ENCODE peak calls at places on chromosomes 3 and 15, in four cellular contexts. Q, X, M and J are unnamed samples.
A peak's percentile ranks its signal among the peaks of the same experiment; 100 is the strongest.

GRCh38 chr15:74977599-74977998 is 17.8 kb upstream of the SCAMP5 start:
- DNase-seq in Q (peak; percentile 70), X (no peak), M (no peak), J (no peak)

GRCh38 chr3:180183346-180183745 is 146.6 kb upstream of the PEX5L start:
- DNase-seq in Q (no peak), X (peak; percentile 14), M (no peak), J (no peak)

GRCh38 chr3:177598110-177598833 is 401.0 kb upstream of the TBL1XR1 start:
- DNase-seq in Q (no peak), X (no peak), M (no peak), J (no peak)

GRCh38 chr3:112531358-112531781 is 30.4 kb downstream of the ATG3 start:
- DNase-seq in Q (peak; percentile 5), X (peak; percentile 19), M (no peak), J (no peak)

GRCh38 chr15:101159096-101159935 is 92.5 kb downstream of the CHSY1 start:
- DNase-seq in Q (no peak), X (no peak), M (no peak), J (no peak)

GRCh38 chr3:174156200-174156599 is 702.9 kb upstream of the NAALADL2 start:
- DNase-seq in Q (no peak), X (no peak), M (no peak), J (no peak)

GRCh38 chr3:13480340-13481318 is 523 bp downstream of the HDAC11 start:
- DNase-seq in Q (no peak), X (no peak), M (no peak), J (no peak)

GRCh38 chr15:40823572-40824343 is 4.8 kb downstream of the PPP1R14D start:
- DNase-seq in Q (no peak), X (no peak), M (peak; percentile 74), J (no peak)

GRCh38 chr3:194028434-194029004 is 107.4 kb upstream of the HES1 start:
- DNase-seq in Q (no peak), X (no peak), M (no peak), J (no peak)

GRCh38 chr15:82139823-82140268 is 94.0 kb upstream of the MEX3B start:
- DNase-seq in Q (no peak), X (no peak), M (peak; percentile 59), J (no peak)

GRCh38 chr15:98003976-98004375 is 43.5 kb downstream of the ARRDC4 start:
- DNase-seq in Q (no peak), X (no peak), M (peak; percentile 91), J (no peak)

GRCh38 chr15:40763801-40764765 is at the start of gene GCHFR:
- DNase-seq in Q (no peak), X (peak; percentile 46), M (peak; percentile 41), J (no peak)

GRCh38 chr3:52289338-52289746 is 1.7 kb downstream of the GLYCTK start:
- DNase-seq in Q (no peak), X (no peak), M (no peak), J (no peak)

GRCh38 chr3:192928720-192929119 is 11.1 kb upstream of the MB21D2 start:
- DNase-seq in Q (no peak), X (no peak), M (no peak), J (no peak)

GRCh38 chr3:66431494-66431893 is 69.3 kb downstream of the LRIG1 start:
- DNase-seq in Q (no peak), X (no peak), M (no peak), J (no peak)

GRCh38 chr3:110598847-110599490 is 472.6 kb upstream of the NECTIN3 start:
- DNase-seq in Q (no peak), X (no peak), M (peak; percentile 45), J (no peak)

GRCh38 chr15:32130823-32131222 is 100.5 kb downstream of the CHRNA7 start:
- DNase-seq in Q (no peak), X (no peak), M (no peak), J (no peak)

GRCh38 chr3:115517457-115518050 is 105.8 kb upstream of the GAP43 start:
- DNase-seq in Q (no peak), X (no peak), M (no peak), J (no peak)

GRCh38 chr15:60798821-60799220 is 319.9 kb upstream of the ICE2 start:
- DNase-seq in Q (no peak), X (no peak), M (peak; percentile 54), J (no peak)

GRCh38 chr3:14890470-14890869 is 56.9 kb upstream of the NR2C2 start:
- DNase-seq in Q (no peak), X (no peak), M (no peak), J (no peak)

GRCh38 chr3:127675651-127676391 is 3.1 kb downstream of the ABTB1 start:
- DNase-seq in Q (no peak), X (no peak), M (no peak), J (no peak)

GRCh38 chr3:128496602-128497304 is 3.8 kb upstream of the GATA2 start:
- DNase-seq in Q (no peak), X (no peak), M (no peak), J (no peak)

GRCh38 chr15:69086427-69087205 is 72.1 kb downstream of the NOX5 start:
- DNase-seq in Q (no peak), X (no peak), M (no peak), J (no peak)

GRCh38 chr3:14758297-14758696 is 60.5 kb upstream of the FGD5 start:
- DNase-seq in Q (no peak), X (no peak), M (no peak), J (no peak)

GRCh38 chr3:163327086-163327485 is 1751.2 kb downstream of the SI start:
- DNase-seq in Q (no peak), X (no peak), M (no peak), J (no peak)

GRCh38 chr15:82999905-83000671 is 11.4 kb downstream of the C15orf40 start:
- DNase-seq in Q (peak; percentile 51), X (peak; percentile 5), M (peak; percentile 53), J (peak; percentile 46)

GRCh38 chr3:36380171-36381031 is at the start of gene STAC:
- DNase-seq in Q (no peak), X (no peak), M (no peak), J (no peak)

GRCh38 chr3:105967117-105967516 is 98.3 kb upstream of the CBLB start:
- DNase-seq in Q (no peak), X (no peak), M (peak; percentile 45), J (no peak)

GRCh38 chr15:43519207-43519606 is 1.8 kb downstream of the MAP1A start:
- DNase-seq in Q (peak; percentile 9), X (no peak), M (no peak), J (no peak)

GRCh38 chr3:65128346-65128745 is 440.5 kb upstream of the ADAMTS9 start:
- DNase-seq in Q (no peak), X (no peak), M (peak; percentile 90), J (no peak)

GRCh38 chr3:146975032-146975431 is 369.9 kb upstream of the PLSCR5 start:
- DNase-seq in Q (no peak), X (no peak), M (no peak), J (no peak)

GRCh38 chr3:195151866-195152526 is 119.0 kb downstream of the XXYLT1 start:
- DNase-seq in Q (no peak), X (no peak), M (peak; percentile 81), J (no peak)

GRCh38 chr15:41727143-41727542 is 47.1 kb upstream of the MAPKBP1 start:
- DNase-seq in Q (no peak), X (no peak), M (no peak), J (no peak)

GRCh38 chr3:39189648-39190269 is 2.6 kb downstream of the XIRP1 start:
- DNase-seq in Q (no peak), X (peak; percentile 16), M (no peak), J (no peak)

GRCh38 chr3:147328711-147329110 is 77.6 kb downstream of the ZIC4 start:
- DNase-seq in Q (no peak), X (no peak), M (no peak), J (no peak)

GRCh38 chr3:171351676-171352075 is 108.5 kb downstream of the TNIK start:
- DNase-seq in Q (no peak), X (no peak), M (peak; percentile 97), J (peak; percentile 38)

GRCh38 chr15:35058534-35059054 is 26.5 kb downstream of the NANOGP8 start:
- DNase-seq in Q (no peak), X (no peak), M (no peak), J (no peak)